ENCODE peak calls at places on chromosomes 5 and 9, in four cellular contexts. One of them, this sample, is unnamed.
A peak's percentile ranks its signal among the peaks of the same experiment; 100 is the strongest.

GRCh38 chr9:106613250-106613737 is 249.7 kb upstream of the ZNF462 start:
- DNase-seq in stimulated activated CD8-positive, alpha-beta memory T cell treated with anti-CD3 and anti-CD28 coated beads, Interleukin-15, amount 100 ng/mL, for 24 hours: no peak
- DNase-seq in stimulated activated CD4-positive, alpha-beta T cell treated with anti-CD3 and anti-CD28 coated beads, Interleukin-2, amount 100 ng/mL, for 48 hours: no peak
- DNase-seq in epithelial cell of esophagus: no peak
- DNase-seq in this sample: no peak

GRCh38 chr5:39933061-39933460 is 508.3 kb upstream of the DAB2 start:
- DNase-seq in stimulated activated CD8-positive, alpha-beta memory T cell treated with anti-CD3 and anti-CD28 coated beads, Interleukin-15, amount 100 ng/mL, for 24 hours: no peak
- DNase-seq in stimulated activated CD4-positive, alpha-beta T cell treated with anti-CD3 and anti-CD28 coated beads, Interleukin-2, amount 100 ng/mL, for 48 hours: no peak
- DNase-seq in epithelial cell of esophagus: no peak
- DNase-seq in this sample: no peak

GRCh38 chr5:157670662-157671591 is at the start of gene C5orf52:
- DNase-seq in epithelial cell of esophagus: peak; percentile 50
- DNase-seq in stimulated activated CD4-positive, alpha-beta T cell treated with anti-CD3 and anti-CD28 coated beads, Interleukin-2, amount 100 ng/mL, for 48 hours: no peak
- DNase-seq in stimulated activated CD8-positive, alpha-beta memory T cell treated with anti-CD3 and anti-CD28 coated beads, Interleukin-15, amount 100 ng/mL, for 24 hours: no peak
- DNase-seq in this sample: no peak

GRCh38 chr5:113262674-113263073 is 172.1 kb downstream of the TSSK1B start:
- DNase-seq in epithelial cell of esophagus: no peak
- DNase-seq in stimulated activated CD8-positive, alpha-beta memory T cell treated with anti-CD3 and anti-CD28 coated beads, Interleukin-15, amount 100 ng/mL, for 24 hours: no peak
- DNase-seq in stimulated activated CD4-positive, alpha-beta T cell treated with anti-CD3 and anti-CD28 coated beads, Interleukin-2, amount 100 ng/mL, for 48 hours: no peak
- DNase-seq in this sample: no peak

GRCh38 chr9:8779478-8779877 is 979.9 kb upstream of the DMAC1 start:
- DNase-seq in stimulated activated CD4-positive, alpha-beta T cell treated with anti-CD3 and anti-CD28 coated beads, Interleukin-2, amount 100 ng/mL, for 48 hours: no peak
- DNase-seq in stimulated activated CD8-positive, alpha-beta memory T cell treated with anti-CD3 and anti-CD28 coated beads, Interleukin-15, amount 100 ng/mL, for 24 hours: no peak
- DNase-seq in epithelial cell of esophagus: no peak
- DNase-seq in this sample: no peak

GRCh38 chr9:34809504-34810186 is 99.7 kb upstream of the CCL21 start:
- DNase-seq in stimulated activated CD8-positive, alpha-beta memory T cell treated with anti-CD3 and anti-CD28 coated beads, Interleukin-15, amount 100 ng/mL, for 24 hours: no peak
- DNase-seq in stimulated activated CD4-positive, alpha-beta T cell treated with anti-CD3 and anti-CD28 coated beads, Interleukin-2, amount 100 ng/mL, for 48 hours: no peak
- DNase-seq in epithelial cell of esophagus: peak; percentile 38
- DNase-seq in this sample: peak; percentile 49

GRCh38 chr5:34057569-34057968 is 14.6 kb upstream of the C1QTNF3 start:
- DNase-seq in epithelial cell of esophagus: peak; percentile 50
- DNase-seq in stimulated activated CD8-positive, alpha-beta memory T cell treated with anti-CD3 and anti-CD28 coated beads, Interleukin-15, amount 100 ng/mL, for 24 hours: no peak
- DNase-seq in stimulated activated CD4-positive, alpha-beta T cell treated with anti-CD3 and anti-CD28 coated beads, Interleukin-2, amount 100 ng/mL, for 48 hours: no peak
- DNase-seq in this sample: no peak

GRCh38 chr9:97554566-97555075 is 53.2 kb downstream of the TMOD1 start:
- DNase-seq in stimulated activated CD4-positive, alpha-beta T cell treated with anti-CD3 and anti-CD28 coated beads, Interleukin-2, amount 100 ng/mL, for 48 hours: no peak
- DNase-seq in stimulated activated CD8-positive, alpha-beta memory T cell treated with anti-CD3 and anti-CD28 coated beads, Interleukin-15, amount 100 ng/mL, for 24 hours: no peak
- DNase-seq in epithelial cell of esophagus: no peak
- DNase-seq in this sample: no peak

GRCh38 chr9:113178087-113178486 is 27.3 kb downstream of the SLC31A2 start:
- DNase-seq in stimulated activated CD4-positive, alpha-beta T cell treated with anti-CD3 and anti-CD28 coated beads, Interleukin-2, amount 100 ng/mL, for 48 hours: no peak
- DNase-seq in stimulated activated CD8-positive, alpha-beta memory T cell treated with anti-CD3 and anti-CD28 coated beads, Interleukin-15, amount 100 ng/mL, for 24 hours: no peak
- DNase-seq in epithelial cell of esophagus: no peak
- DNase-seq in this sample: no peak

GRCh38 chr9:131625848-131626670 is 80.7 kb downstream of the PRRT1B start:
- DNase-seq in stimulated activated CD8-positive, alpha-beta memory T cell treated with anti-CD3 and anti-CD28 coated beads, Interleukin-15, amount 100 ng/mL, for 24 hours: no peak
- DNase-seq in epithelial cell of esophagus: no peak
- DNase-seq in stimulated activated CD4-positive, alpha-beta T cell treated with anti-CD3 and anti-CD28 coated beads, Interleukin-2, amount 100 ng/mL, for 48 hours: no peak
- DNase-seq in this sample: no peak

This sample was measured in H1.